ENCODE peak calls at places on chromosome 20, in seven cellular contexts. Y is hepatocyte, X is GM23338, U is PC-9, A is GM23248, T is PC-3, N is HCT116. Q is an unnamed sample.

GRCh38 chr20:62697468-62697912 is 11.1 kb upstream of the NTSR1 start:
- DNase-seq in Y (no peak), X (no peak), U (no peak), A (no peak), T (no peak), N (no peak), Q (no peak)

GRCh38 chr20:62147125-62147524 is 3.6 kb downstream of the SS18L1 start:
- DNase-seq in Y (no peak), X (no peak), U (no peak), A (no peak), T (no peak), N (no peak), Q (no peak)

GRCh38 chr20:33814238-33814712 is 3.1 kb downstream of the CHMP4B start:
- DNase-seq in Y (no peak), X (no peak), U (no peak), A (peak; percentile 37), T (no peak), N (no peak), Q (no peak)

GRCh38 chr20:56628015-56628872 is 862 bp upstream of the TFAP2C start:
- DNase-seq in Y (peak; percentile 35), X (peak; percentile 55), U (peak; percentile 57), A (peak; percentile 66), T (peak; percentile 45), N (no peak), Q (no peak)

GRCh38 chr20:19807901-19808300 is 49.8 kb downstream of the RIN2 start:
- DNase-seq in Y (no peak), X (no peak), U (no peak), A (no peak), T (no peak), N (no peak), Q (no peak)

GRCh38 chr20:3161316-3162079 is 1.8 kb upstream of the FASTKD5 start:
- DNase-seq in Y (no peak), X (peak; percentile 66), U (no peak), A (no peak), T (no peak), N (no peak), Q (no peak)

GRCh38 chr20:23562721-23563342 is 5.5 kb downstream of the CST9L start:
- DNase-seq in Y (no peak), X (no peak), U (no peak), A (no peak), T (no peak), N (no peak), Q (no peak)

GRCh38 chr20:17644451-17644850 is 37.6 kb downstream of the RRBP1 start:
- DNase-seq in Y (no peak), X (no peak), U (no peak), A (no peak), T (no peak), N (no peak), Q (no peak)

GRCh38 chr20:7667194-7667593 is 273.1 kb downstream of the HAO1 start:
- DNase-seq in Y (no peak), X (no peak), U (no peak), A (no peak), T (peak; percentile 91), N (no peak), Q (no peak)

GRCh38 chr20:36836591-36837329 is 39.2 kb upstream of the TLDC2 start:
- DNase-seq in Y (peak; percentile 71), X (peak; percentile 96), U (peak; percentile 45), A (peak; percentile 63), T (peak; percentile 64), N (peak; percentile 68), Q (peak; percentile 91)

GRCh38 chr20:41140226-41141133 is 3.1 kb downstream of the PLCG1 start:
- DNase-seq in Y (no peak), X (no peak), U (no peak), A (no peak), T (no peak), N (no peak), Q (no peak)

GRCh38 chr20:5065489-5066383 is 54.0 kb downstream of the PCNA start:
- DNase-seq in Y (no peak), X (no peak), U (peak; percentile 96), A (peak; percentile 99), T (peak; percentile 99), N (peak; percentile 88), Q (no peak)
- H3K4me3 ChIP-seq in Y (no peak overlapping the region), X (no peak overlapping the region), U (peak overlapping the region; percentile 22), A (no peak overlapping the region), T (no peak overlapping the region), N (no peak overlapping the region), Q (no peak overlapping the region)

GRCh38 chr20:49668181-49668877 is 45.3 kb downstream of the B4GALT5 start:
- DNase-seq in Y (no peak), X (no peak), U (no peak), A (no peak), T (no peak), N (no peak), Q (peak; percentile 74)
- H3K27ac ChIP-seq in Y (no peak overlapping the region), X (no peak overlapping the region), U (peak overlapping the region; percentile 15), A (no peak overlapping the region), T (no peak overlapping the region), N (no peak overlapping the region), Q (peak overlapping the region; percentile 61)

DNA sequence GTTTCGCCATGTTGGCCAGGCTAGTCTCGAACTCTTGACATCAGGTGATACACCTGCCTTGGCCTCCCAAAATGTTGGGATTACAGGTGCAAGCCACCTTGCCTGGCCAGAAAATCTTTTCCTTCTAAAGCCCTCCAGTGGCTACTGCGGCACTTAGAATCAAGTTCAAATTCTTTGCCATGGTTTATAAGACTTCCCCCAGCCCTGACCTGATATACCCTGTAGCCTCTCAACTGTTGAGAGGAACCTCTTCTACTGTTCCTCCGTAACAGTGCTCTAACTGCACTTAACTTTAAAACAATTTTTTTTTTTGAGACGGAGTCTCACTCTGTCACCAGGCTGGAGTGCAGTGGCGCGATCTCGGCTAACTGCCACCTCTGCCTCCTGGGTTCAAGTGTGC is 235.6 kb downstream of the BCAS1 start:
- DNase-seq in Y (no peak), X (no peak), U (no peak), A (no peak), T (no peak), N (no peak), Q (peak; percentile 42)
- H3K9me2 ChIP-seq in Y (no peaks in the 10 kb centered on the region), X (peaks cover 8% of the 10 kb centered on the region), U (no peaks in the 10 kb centered on the region), A (no peaks in the 10 kb centered on the region), T (no peaks in the 10 kb centered on the region), N (no peaks in the 10 kb centered on the region), Q (no peaks in the 10 kb centered on the region)

DNA sequence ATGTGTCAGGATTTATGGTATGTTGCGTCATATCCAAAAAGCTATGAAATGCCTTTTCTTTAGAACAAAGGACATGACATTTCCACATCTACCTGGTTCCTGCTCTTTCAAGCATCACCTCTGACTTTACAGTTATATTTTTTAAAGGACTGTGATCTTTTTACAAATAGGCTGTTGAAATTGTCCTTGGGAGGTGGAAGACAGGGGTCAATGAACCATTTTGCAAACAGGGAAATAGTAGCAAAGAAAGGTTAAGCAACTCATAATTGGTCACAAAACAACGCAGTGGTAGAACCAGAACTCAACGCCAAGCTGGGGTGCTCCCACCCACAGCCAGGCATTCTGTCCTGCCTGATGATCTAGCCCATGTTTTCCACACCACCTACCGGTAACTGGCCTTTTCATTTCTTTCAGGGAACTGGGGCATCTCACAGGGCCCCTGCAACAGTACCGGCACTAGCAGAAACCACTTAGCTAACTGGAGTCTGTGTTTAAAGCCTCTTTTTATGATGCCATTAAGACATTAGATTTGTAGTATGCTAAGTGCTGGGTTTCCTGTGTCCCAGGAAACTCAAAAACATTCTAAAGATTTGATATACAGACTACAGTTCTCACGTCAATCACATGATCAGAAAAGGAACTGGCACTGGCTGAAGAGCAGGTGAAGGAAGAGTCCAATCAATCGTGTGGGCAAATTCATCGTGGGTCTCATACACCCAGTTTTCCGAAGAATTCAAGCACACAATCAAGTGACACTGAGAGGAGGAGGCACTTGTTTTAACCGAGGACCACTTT is 13.9 kb downstream of the ZNF217 start:
- DNase-seq in Y (peak; percentile 42), X (no peak), U (no peak), A (peak; percentile 85), T (peak; percentile 99), N (no peak), Q (peak; percentile 57)
- H3K4me3 ChIP-seq in Y (no peak overlapping the region), X (no peak overlapping the region), U (peak overlapping the region; percentile 49), A (peak overlapping the region; percentile 61), T (peak overlapping the region; percentile 75), N (no peak overlapping the region), Q (peak overlapping the region; percentile 68)

DNA sequence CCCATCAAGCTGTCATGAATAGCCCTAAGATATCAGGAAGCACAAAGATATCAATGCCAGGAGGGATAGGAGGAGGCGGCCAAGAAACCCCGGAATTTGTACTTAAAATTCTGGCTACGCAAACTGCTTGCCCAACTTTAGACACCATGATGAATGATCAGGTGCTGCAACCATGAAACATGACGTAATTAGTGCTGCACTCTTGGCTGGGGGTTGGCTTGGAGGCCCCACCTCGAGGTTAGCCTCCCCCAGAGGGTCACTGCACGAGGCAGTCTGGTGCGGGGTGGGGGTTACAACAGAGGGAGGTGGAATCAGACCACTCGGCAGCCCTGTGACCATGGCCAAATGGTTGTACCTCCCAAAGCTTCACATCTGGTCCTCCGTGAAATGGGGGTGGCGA is 9.0 kb downstream of the SIRPA start:
- DNase-seq in Y (no peak), X (no peak), U (no peak), A (no peak), T (no peak), N (no peak), Q (no peak)
- H3K27ac ChIP-seq in Y (no peak overlapping the region), X (no peak overlapping the region), U (no peak overlapping the region), A (no peak overlapping the region), T (no peak overlapping the region), N (no peak overlapping the region), Q (no peak overlapping the region)

DNA sequence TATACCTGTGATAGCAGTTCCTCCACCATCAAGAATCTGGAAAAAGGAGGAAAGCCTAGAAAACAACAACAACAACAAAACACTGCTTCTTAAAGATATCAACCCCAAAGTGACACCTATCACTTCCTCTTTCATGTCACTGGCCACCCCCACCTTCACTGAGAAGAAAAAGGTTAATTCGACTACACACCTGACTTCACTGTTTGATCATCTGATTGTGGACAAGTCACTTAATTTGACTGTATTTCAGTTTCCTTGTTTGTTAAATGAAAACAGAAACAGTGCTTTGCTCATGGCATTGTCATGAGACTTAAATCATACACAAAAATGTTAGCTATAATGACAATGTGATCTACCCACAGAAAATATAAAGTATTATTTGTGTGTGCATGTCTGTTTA is 280.6 kb upstream of the SULF2 start:
- DNase-seq in Y (no peak), X (no peak), U (no peak), A (no peak), T (no peak), N (no peak), Q (peak; percentile 11)
- H3K9me2 ChIP-seq in Y (no peaks in the 10 kb centered on the region), X (peaks cover 4% of the 10 kb centered on the region), U (no peaks in the 10 kb centered on the region), A (no peaks in the 10 kb centered on the region), T (no peaks in the 10 kb centered on the region), N (no peaks in the 10 kb centered on the region), Q (no peaks in the 10 kb centered on the region)

DNA sequence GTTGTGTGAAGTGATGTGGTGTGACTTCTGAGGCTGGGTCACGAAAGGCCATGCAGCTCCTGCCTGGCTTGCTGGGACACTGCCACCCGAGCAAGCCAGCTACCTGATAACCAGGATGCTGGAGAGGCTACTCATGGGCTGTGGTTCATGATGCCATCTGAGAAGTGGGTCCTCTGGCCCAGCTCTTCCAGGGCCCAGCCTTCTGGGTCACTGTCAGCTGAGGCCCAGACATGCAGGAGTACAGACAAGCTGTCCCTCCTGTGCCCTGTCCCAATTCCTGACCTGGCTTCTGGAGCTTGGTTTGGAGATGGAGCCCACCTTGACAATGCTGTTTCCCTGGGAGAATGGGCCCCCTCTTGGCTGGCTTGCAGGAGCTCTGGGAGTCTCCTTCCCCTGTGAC is 87.0 kb downstream of the DHX35 start:
- DNase-seq in Y (no peak), X (no peak), U (no peak), A (no peak), T (no peak), N (no peak), Q (peak; percentile 6)
- H3K4me3 ChIP-seq in Y (no peak overlapping the region), X (peak overlapping the region; percentile 77), U (peak overlapping the region; percentile 97), A (peak overlapping the region; percentile 92), T (peak overlapping the region; percentile 87), N (no peak overlapping the region), Q (no peak overlapping the region)

Q was measured in OCI-LY7.